ENCODE peak calls at places on chromosome 13, in seven cellular contexts. One of them, this sample, is unnamed. For H3K27me3 and H3K9me3, the result is how much of the 10 kb centered on the place peaks cover.

GRCh38 chr13:101640797-101641400 is 188.4 kb downstream of the ITGBL1 start:
- DNase-seq in WERI-Rb-1: no peak
- DNase-seq in fibroblast of lung: peak
- DNase-seq in colonic mucosa: no peak
- DNase-seq in mammary epithelial cell: peak
- DNase-seq in HCT116: no peak
- DNase-seq in osteoblast: peak
- DNase-seq in this sample: no peak

GRCh38 chr13:74641586-74641985 is 507.4 kb upstream of the KLF12 start:
- DNase-seq in colonic mucosa: no peak
- DNase-seq in HCT116: no peak
- DNase-seq in fibroblast of lung: peak
- DNase-seq in mammary epithelial cell: peak
- DNase-seq in osteoblast: peak
- DNase-seq in WERI-Rb-1: no peak
- DNase-seq in this sample: no peak

GRCh38 chr13:21894703-21895699 is 224.1 kb downstream of the FGF9 start:
- DNase-seq in WERI-Rb-1: no peak
- DNase-seq in osteoblast: no peak
- DNase-seq in mammary epithelial cell: no peak
- DNase-seq in HCT116: no peak
- DNase-seq in colonic mucosa: no peak
- DNase-seq in fibroblast of lung: no peak
- DNase-seq in this sample: no peak

GRCh38 chr13:73809561-73809960 is 324.6 kb downstream of the KLF12 start:
- DNase-seq in WERI-Rb-1: no peak
- DNase-seq in colonic mucosa: no peak
- DNase-seq in mammary epithelial cell: peak
- DNase-seq in osteoblast: no peak
- DNase-seq in HCT116: no peak
- DNase-seq in fibroblast of lung: peak
- DNase-seq in this sample: no peak

GRCh38 chr13:33639158-33639557 is 178.8 kb upstream of the RFC3 start:
- DNase-seq in mammary epithelial cell: peak
- DNase-seq in colonic mucosa: peak
- DNase-seq in WERI-Rb-1: no peak
- DNase-seq in HCT116: no peak
- DNase-seq in osteoblast: no peak
- DNase-seq in fibroblast of lung: peak
- DNase-seq in this sample: peak

GRCh38 chr13:22793598-22794134 is 387.1 kb upstream of the SGCG start:
- DNase-seq in osteoblast: no peak
- DNase-seq in HCT116: peak
- DNase-seq in WERI-Rb-1: no peak
- DNase-seq in colonic mucosa: no peak
- DNase-seq in fibroblast of lung: no peak
- DNase-seq in mammary epithelial cell: no peak
- DNase-seq in this sample: no peak

GRCh38 chr13:94595006-94595942 is 678 bp downstream of the TGDS start:
- DNase-seq in fibroblast of lung: peak
- DNase-seq in HCT116: no peak
- DNase-seq in colonic mucosa: peak
- DNase-seq in WERI-Rb-1: peak
- DNase-seq in mammary epithelial cell: peak
- DNase-seq in osteoblast: peak
- DNase-seq in this sample: peak

GRCh38 chr13:87172166-87172825 is 498.9 kb upstream of the SLITRK5 start:
- DNase-seq in fibroblast of lung: no peak
- DNase-seq in osteoblast: no peak
- DNase-seq in mammary epithelial cell: no peak
- DNase-seq in WERI-Rb-1: peak
- DNase-seq in colonic mucosa: no peak
- DNase-seq in HCT116: no peak
- DNase-seq in this sample: no peak

GRCh38 chr13:81395368-81395767 is 1054.4 kb upstream of the SPRY2 start:
- DNase-seq in HCT116: no peak
- DNase-seq in mammary epithelial cell: no peak
- DNase-seq in colonic mucosa: peak
- DNase-seq in osteoblast: no peak
- DNase-seq in WERI-Rb-1: no peak
- DNase-seq in fibroblast of lung: no peak
- DNase-seq in this sample: no peak

GRCh38 chr13:27997904-27998522 is 9.5 kb upstream of the URAD start:
- DNase-seq in osteoblast: no peak
- DNase-seq in mammary epithelial cell: peak
- DNase-seq in WERI-Rb-1: peak
- DNase-seq in HCT116: peak
- DNase-seq in fibroblast of lung: peak
- DNase-seq in colonic mucosa: peak
- DNase-seq in this sample: no peak

GRCh38 chr13:26425439-26426358 is 131.8 kb upstream of the WASF3 start:
- DNase-seq in HCT116: no peak
- DNase-seq in mammary epithelial cell: no peak
- DNase-seq in fibroblast of lung: peak
- DNase-seq in osteoblast: peak
- DNase-seq in colonic mucosa: no peak
- DNase-seq in WERI-Rb-1: no peak
- DNase-seq in this sample: no peak

GRCh38 chr13:75364131-75364713 is 117.7 kb downstream of the TBC1D4 start:
- DNase-seq in mammary epithelial cell: peak
- DNase-seq in HCT116: no peak
- DNase-seq in WERI-Rb-1: no peak
- DNase-seq in osteoblast: no peak
- DNase-seq in colonic mucosa: no peak
- DNase-seq in fibroblast of lung: no peak
- DNase-seq in this sample: no peak

GRCh38 chr13:74555291-74556001 is 421.2 kb upstream of the KLF12 start:
- DNase-seq in mammary epithelial cell: no peak
- DNase-seq in WERI-Rb-1: no peak
- DNase-seq in HCT116: no peak
- DNase-seq in fibroblast of lung: no peak
- DNase-seq in colonic mucosa: no peak
- DNase-seq in osteoblast: no peak
- DNase-seq in this sample: no peak

GRCh38 chr13:30759748-30760147 is 24.4 kb downstream of the ALOX5AP start:
- DNase-seq in mammary epithelial cell: no peak
- DNase-seq in HCT116: no peak
- DNase-seq in WERI-Rb-1: no peak
- DNase-seq in osteoblast: no peak
- DNase-seq in fibroblast of lung: no peak
- DNase-seq in colonic mucosa: no peak
- DNase-seq in this sample: no peak

GRCh38 chr13:91162180-91162579 is 185.3 kb upstream of the MIR17HG start:
- DNase-seq in HCT116: no peak
- DNase-seq in mammary epithelial cell: no peak
- DNase-seq in fibroblast of lung: no peak
- DNase-seq in WERI-Rb-1: peak
- DNase-seq in osteoblast: no peak
- DNase-seq in colonic mucosa: no peak
- DNase-seq in this sample: no peak

GRCh38 chr13:110182003-110182402 is 125.0 kb downstream of the COL4A1 start:
- DNase-seq in WERI-Rb-1: no peak
- DNase-seq in colonic mucosa: no peak
- DNase-seq in mammary epithelial cell: no peak
- DNase-seq in osteoblast: no peak
- DNase-seq in HCT116: no peak
- DNase-seq in fibroblast of lung: no peak
- DNase-seq in this sample: no peak

GRCh38 chr13:39012608-39013007 is 22.0 kb upstream of the STOML3 start:
- DNase-seq in colonic mucosa: no peak
- DNase-seq in mammary epithelial cell: no peak
- DNase-seq in HCT116: no peak
- DNase-seq in fibroblast of lung: no peak
- DNase-seq in osteoblast: no peak
- DNase-seq in WERI-Rb-1: peak
- DNase-seq in this sample: no peak
- TF ChIP-seq CTCF in colonic mucosa: no peak
- TF ChIP-seq CTCF in mammary epithelial cell: peak
- TF ChIP-seq CTCF in HCT116: peak
- TF ChIP-seq CTCF in fibroblast of lung: no peak
- TF ChIP-seq CTCF in osteoblast: no peak
- TF ChIP-seq CTCF in WERI-Rb-1: peak
- TF ChIP-seq CTCF in this sample: no peak

GRCh38 chr13:112071902-112072530 is 5.1 kb downstream of the SOX1 start:
- DNase-seq in colonic mucosa: no peak
- DNase-seq in WERI-Rb-1: no peak
- DNase-seq in mammary epithelial cell: no peak
- DNase-seq in HCT116: no peak
- DNase-seq in fibroblast of lung: no peak
- DNase-seq in osteoblast: no peak
- DNase-seq in this sample: no peak

GRCh38 chr13:112071011-112071901 is 4.3 kb downstream of the SOX1 start:
- DNase-seq in mammary epithelial cell: no peak
- DNase-seq in colonic mucosa: no peak
- DNase-seq in osteoblast: peak
- DNase-seq in WERI-Rb-1: no peak
- DNase-seq in fibroblast of lung: no peak
- DNase-seq in HCT116: no peak
- DNase-seq in this sample: no peak

GRCh38 chr13:112073245-112074138 is 6.5 kb downstream of the SOX1 start:
- DNase-seq in WERI-Rb-1: no peak
- DNase-seq in mammary epithelial cell: no peak
- DNase-seq in colonic mucosa: no peak
- DNase-seq in HCT116: no peak
- DNase-seq in fibroblast of lung: no peak
- DNase-seq in osteoblast: peak
- DNase-seq in this sample: no peak

GRCh38 chr13:112072531-112073244 is 5.7 kb downstream of the SOX1 start:
- DNase-seq in WERI-Rb-1: peak
- DNase-seq in fibroblast of lung: no peak
- DNase-seq in osteoblast: no peak
- DNase-seq in colonic mucosa: no peak
- DNase-seq in mammary epithelial cell: no peak
- DNase-seq in HCT116: no peak
- DNase-seq in this sample: no peak

DNA sequence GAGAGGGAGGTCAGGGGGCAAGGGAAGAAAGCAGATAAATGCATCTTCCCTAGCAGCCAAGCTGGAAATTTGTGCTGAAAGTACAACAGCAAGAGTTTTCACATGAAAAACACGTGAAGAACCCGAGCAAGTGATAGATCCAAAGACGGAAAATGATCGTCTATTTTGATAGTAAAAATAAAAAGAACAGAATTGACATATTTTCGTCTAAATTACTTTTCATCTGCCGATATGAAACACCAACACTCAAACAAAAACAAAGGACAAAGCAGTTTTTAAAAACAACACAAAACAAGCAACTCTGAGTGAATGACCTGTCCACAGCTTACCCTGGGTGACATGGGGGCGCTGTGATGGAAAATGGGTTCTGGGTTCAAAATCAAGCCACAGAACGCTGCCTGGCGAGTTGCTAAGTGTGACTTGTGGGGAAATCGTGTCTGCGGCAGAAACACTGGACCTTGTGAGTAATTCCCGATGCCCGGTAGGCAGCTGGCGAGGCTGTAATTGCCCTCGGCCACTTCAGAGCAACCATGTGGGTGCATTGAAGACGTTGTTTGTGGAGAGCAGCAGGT is 7.3 kb downstream of the SOX1 start:
- DNase-seq in mammary epithelial cell: no peak
- DNase-seq in colonic mucosa: no peak
- DNase-seq in fibroblast of lung: no peak
- DNase-seq in WERI-Rb-1: no peak
- DNase-seq in osteoblast: peak
- DNase-seq in HCT116: no peak
- DNase-seq in this sample: no peak
- H3K27me3 ChIP-seq in mammary epithelial cell: under half
- H3K27me3 ChIP-seq in colonic mucosa: half or more
- H3K27me3 ChIP-seq in fibroblast of lung: under half
- H3K27me3 ChIP-seq in WERI-Rb-1: half or more
- H3K27me3 ChIP-seq in osteoblast: under half
- H3K27me3 ChIP-seq in HCT116: under half
- H3K27me3 ChIP-seq in this sample: half or more

GRCh38 chr13:113596321-113597200 is 12.0 kb downstream of the TFDP1 start:
- DNase-seq in colonic mucosa: no peak
- DNase-seq in osteoblast: peak
- DNase-seq in WERI-Rb-1: peak
- DNase-seq in HCT116: no peak
- DNase-seq in mammary epithelial cell: no peak
- DNase-seq in fibroblast of lung: no peak
- DNase-seq in this sample: peak

GRCh38 chr13:113597386-113598080 is 13.0 kb downstream of the TFDP1 start:
- DNase-seq in fibroblast of lung: no peak
- DNase-seq in colonic mucosa: no peak
- DNase-seq in mammary epithelial cell: no peak
- DNase-seq in WERI-Rb-1: peak
- DNase-seq in HCT116: no peak
- DNase-seq in osteoblast: peak
- DNase-seq in this sample: peak

GRCh38 chr13:113598081-113598410 is 13.5 kb downstream of the TFDP1 start:
- DNase-seq in osteoblast: peak
- DNase-seq in colonic mucosa: no peak
- DNase-seq in fibroblast of lung: no peak
- DNase-seq in HCT116: no peak
- DNase-seq in WERI-Rb-1: peak
- DNase-seq in mammary epithelial cell: no peak
- DNase-seq in this sample: no peak

GRCh38 chr13:113599396-113599795 is 14.8 kb downstream of the TFDP1 start:
- DNase-seq in osteoblast: peak
- DNase-seq in colonic mucosa: no peak
- DNase-seq in WERI-Rb-1: no peak
- DNase-seq in mammary epithelial cell: no peak
- DNase-seq in fibroblast of lung: no peak
- DNase-seq in HCT116: no peak
- DNase-seq in this sample: no peak

DNA sequence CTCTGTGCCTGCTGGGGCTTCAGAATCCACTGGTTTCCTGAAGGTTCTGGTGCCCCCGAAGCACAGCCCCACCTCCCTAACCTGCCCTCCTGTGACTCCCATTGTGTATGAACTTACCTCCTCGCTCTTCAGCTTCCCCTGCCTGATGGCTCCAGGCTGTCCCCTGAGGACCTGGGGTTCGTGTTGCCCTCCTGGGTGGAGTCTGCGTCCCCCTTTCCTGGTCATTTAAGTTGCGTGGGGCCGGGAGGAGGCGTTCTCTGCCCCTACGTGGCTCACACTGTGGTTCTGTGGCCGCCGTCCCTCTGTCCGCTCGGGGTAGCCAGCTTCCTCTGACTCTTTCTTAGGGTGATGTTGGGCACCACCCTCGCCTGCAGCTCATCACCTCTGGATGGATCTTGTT is 13.9 kb downstream of the TFDP1 start:
- DNase-seq in fibroblast of lung: no peak
- DNase-seq in WERI-Rb-1: peak
- DNase-seq in osteoblast: peak
- DNase-seq in HCT116: no peak
- DNase-seq in mammary epithelial cell: no peak
- DNase-seq in colonic mucosa: no peak
- DNase-seq in this sample: peak
- H3K9me3 ChIP-seq in fibroblast of lung: under half
- H3K9me3 ChIP-seq in WERI-Rb-1: under half
- H3K9me3 ChIP-seq in osteoblast: under half
- H3K9me3 ChIP-seq in HCT116: under half
- H3K9me3 ChIP-seq in mammary epithelial cell: under half
- H3K9me3 ChIP-seq in colonic mucosa: under half
- H3K9me3 ChIP-seq in this sample: under half

DNA sequence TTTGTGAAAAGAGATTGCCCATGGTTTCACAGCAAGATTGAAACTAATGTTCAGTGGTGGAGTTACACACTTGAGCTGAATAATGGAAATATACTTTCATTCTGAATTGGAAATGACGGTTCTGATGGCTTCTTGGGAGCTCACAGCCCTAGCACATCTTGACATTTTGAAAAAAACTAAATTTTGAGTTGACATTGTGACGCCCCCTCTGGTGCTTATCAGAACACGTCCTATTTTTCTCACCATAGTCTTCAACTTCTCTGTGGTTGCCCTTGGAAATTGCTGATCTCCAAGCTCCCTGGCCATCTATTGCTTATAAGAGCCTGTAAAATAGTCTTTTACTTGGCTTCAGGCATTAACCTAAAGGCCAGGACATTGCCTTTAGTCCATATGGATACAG is 202.1 kb downstream of the OXGR1 start:
- DNase-seq in mammary epithelial cell: no peak
- DNase-seq in colonic mucosa: no peak
- DNase-seq in HCT116: no peak
- DNase-seq in WERI-Rb-1: no peak
- DNase-seq in fibroblast of lung: no peak
- DNase-seq in osteoblast: no peak
- DNase-seq in this sample: no peak
- TF ChIP-seq CTCF in mammary epithelial cell: no peak
- TF ChIP-seq CTCF in colonic mucosa: no peak
- TF ChIP-seq CTCF in HCT116: no peak
- TF ChIP-seq CTCF in WERI-Rb-1: no peak
- TF ChIP-seq CTCF in fibroblast of lung: no peak
- TF ChIP-seq CTCF in osteoblast: no peak
- TF ChIP-seq CTCF in this sample: no peak

This sample was measured in psoas muscle.